ENCODE peak calls at places on chromosomes 6 and 20, in ten cellular contexts. U, S, P, V, C, D, O, E, A and T are unnamed samples.

GRCh38 chr6:4124361-4124760 is 11.0 kb downstream of the ECI2 start:
- DNase-seq in U (no peak), S (no peak), P (no peak), V (no peak), C (no peak), D (no peak), O (no peak), E (no peak), A (no peak), T (no peak)

GRCh38 chr6:126381498-126381897 is 41.6 kb downstream of the CENPW start:
- DNase-seq in U (no peak), S (no peak), P (no peak), V (no peak), C (no peak), D (no peak), O (no peak), E (no peak), A (no peak), T (no peak)

GRCh38 chr20:57772349-57772964 is 62.6 kb upstream of the PMEPA1 start:
- DNase-seq in U (peak), S (peak), P (no peak), V (no peak), C (no peak), D (no peak), O (no peak), E (no peak), A (no peak), T (peak)

GRCh38 chr20:46894971-46895905 is 595 bp downstream of the EYA2 start:
- DNase-seq in U (peak), S (no peak), P (no peak), V (no peak), C (peak), D (no peak), O (no peak), E (no peak), A (no peak), T (peak)

GRCh38 chr6:143513410-143513809 is 1.9 kb upstream of the FUCA2 start:
- DNase-seq in U (peak), S (peak), P (no peak), V (peak), C (no peak), D (no peak), O (no peak), E (peak), A (peak), T (no peak)

GRCh38 chr20:6466065-6466810 is 301.2 kb upstream of the BMP2 start:
- DNase-seq in U (no peak), S (no peak), P (no peak), V (no peak), C (no peak), D (no peak), O (no peak), E (no peak), A (no peak), T (no peak)

GRCh38 chr6:1917628-1918371 is 308.1 kb downstream of the FOXC1 start:
- DNase-seq in U (peak), S (no peak), P (peak), V (no peak), C (no peak), D (peak), O (no peak), E (no peak), A (no peak), T (no peak)

GRCh38 chr6:34391023-34391485 is 1.4 kb downstream of the NUDT3 start:
- DNase-seq in U (no peak), S (no peak), P (no peak), V (no peak), C (peak), D (no peak), O (no peak), E (no peak), A (no peak), T (peak)

GRCh38 chr6:83859410-83860346 is at the start of gene CYB5R4:
- DNase-seq in U (peak), S (peak), P (peak), V (peak), C (peak), D (peak), O (peak), E (peak), A (peak), T (peak)

GRCh38 chr20:30513050-30513628 is 744.3 kb upstream of the DEFB115 start:
- DNase-seq in U (no peak), S (no peak), P (no peak), V (no peak), C (no peak), D (no peak), O (no peak), E (no peak), A (no peak), T (no peak)

GRCh38 chr6:53347250-53347920 is 1.4 kb downstream of the ELOVL5 start:
- DNase-seq in U (no peak), S (peak), P (no peak), V (peak), C (peak), D (no peak), O (no peak), E (no peak), A (peak), T (no peak)

GRCh38 chr6:33419580-33420492 is at the start of gene SYNGAP1:
- DNase-seq in U (peak), S (no peak), P (peak), V (no peak), C (no peak), D (no peak), O (no peak), E (no peak), A (no peak), T (peak)